ENCODE peak calls at places on chromosomes 2 and 18, in nine cellular contexts. One of them, this sample, is unnamed.
A peak's percentile ranks its signal among the peaks of the same experiment; 100 is the strongest.

GRCh38 chr2:38265461-38265860 is 111.6 kb downstream of the ATL2 start:
- DNase-seq in A549: no peak
- DNase-seq in body of pancreas: no peak
- DNase-seq in testis: no peak
- DNase-seq in right lobe of liver: no peak
- DNase-seq in IMR-90: no peak
- DNase-seq in uterus: no peak
- DNase-seq in adrenal gland: no peak
- DNase-seq in tibial nerve: no peak
- DNase-seq in this sample: no peak

GRCh38 chr2:80256396-80257167 is 48.0 kb downstream of the LRRTM1 start:
- DNase-seq in A549: peak; percentile 39
- DNase-seq in body of pancreas: no peak
- DNase-seq in testis: peak; percentile 18
- DNase-seq in right lobe of liver: no peak
- DNase-seq in IMR-90: peak; percentile 27
- DNase-seq in uterus: no peak
- DNase-seq in adrenal gland: no peak
- DNase-seq in tibial nerve: no peak
- DNase-seq in this sample: no peak

GRCh38 chr2:44168684-44169154 is at the start of gene PPM1B:
- DNase-seq in A549: no peak
- DNase-seq in body of pancreas: no peak
- DNase-seq in testis: peak; percentile 100
- DNase-seq in right lobe of liver: peak; percentile 100
- DNase-seq in IMR-90: no peak
- DNase-seq in uterus: no peak
- DNase-seq in adrenal gland: peak; percentile 100
- DNase-seq in tibial nerve: no peak
- DNase-seq in this sample: peak; percentile 100

GRCh38 chr2:106566050-106566449 is 78.9 kb downstream of the CD8B2 start:
- DNase-seq in A549: no peak
- DNase-seq in body of pancreas: peak; percentile 20
- DNase-seq in testis: no peak
- DNase-seq in right lobe of liver: peak; percentile 52
- DNase-seq in IMR-90: peak; percentile 6
- DNase-seq in uterus: peak; percentile 46
- DNase-seq in adrenal gland: no peak
- DNase-seq in tibial nerve: no peak
- DNase-seq in this sample: peak; percentile 60

GRCh38 chr18:51537487-51537886 is 340.0 kb upstream of the MEX3C start:
- DNase-seq in A549: peak; percentile 40
- DNase-seq in body of pancreas: peak; percentile 76
- DNase-seq in testis: peak; percentile 68
- DNase-seq in right lobe of liver: no peak
- DNase-seq in IMR-90: no peak
- DNase-seq in uterus: no peak
- DNase-seq in adrenal gland: peak; percentile 24
- DNase-seq in tibial nerve: no peak
- DNase-seq in this sample: no peak

GRCh38 chr2:188870289-188870688 is 103.9 kb upstream of the COL3A1 start:
- DNase-seq in A549: no peak
- DNase-seq in body of pancreas: no peak
- DNase-seq in testis: no peak
- DNase-seq in right lobe of liver: no peak
- DNase-seq in IMR-90: peak; percentile 97
- DNase-seq in uterus: no peak
- DNase-seq in adrenal gland: no peak
- DNase-seq in tibial nerve: no peak
- DNase-seq in this sample: no peak

GRCh38 chr2:119739580-119740255 is 20.0 kb upstream of the PTPN4 start:
- DNase-seq in A549: no peak
- DNase-seq in body of pancreas: no peak
- DNase-seq in testis: no peak
- DNase-seq in right lobe of liver: no peak
- DNase-seq in IMR-90: no peak
- DNase-seq in uterus: no peak
- DNase-seq in adrenal gland: no peak
- DNase-seq in tibial nerve: no peak
- DNase-seq in this sample: no peak

GRCh38 chr18:35470440-35470839 is 27.3 kb downstream of the INO80C start:
- DNase-seq in A549: no peak
- DNase-seq in body of pancreas: no peak
- DNase-seq in testis: no peak
- DNase-seq in right lobe of liver: peak; percentile 53
- DNase-seq in IMR-90: no peak
- DNase-seq in uterus: no peak
- DNase-seq in adrenal gland: no peak
- DNase-seq in tibial nerve: no peak
- DNase-seq in this sample: no peak

GRCh38 chr2:239116456-239117246 is 268.8 kb downstream of the TWIST2 start:
- DNase-seq in A549: no peak
- DNase-seq in body of pancreas: no peak
- DNase-seq in testis: no peak
- DNase-seq in right lobe of liver: no peak
- DNase-seq in IMR-90: peak; percentile 25
- DNase-seq in uterus: no peak
- DNase-seq in adrenal gland: no peak
- DNase-seq in tibial nerve: no peak
- DNase-seq in this sample: no peak

GRCh38 chr2:1544478-1545069 is 131.3 kb downstream of the TPO start:
- DNase-seq in A549: no peak
- DNase-seq in body of pancreas: no peak
- DNase-seq in testis: peak; percentile 35
- DNase-seq in right lobe of liver: no peak
- DNase-seq in IMR-90: peak; percentile 61
- DNase-seq in uterus: no peak
- DNase-seq in adrenal gland: peak; percentile 42
- DNase-seq in tibial nerve: no peak
- DNase-seq in this sample: no peak

GRCh38 chr2:201220102-201220570 is 37.2 kb downstream of the CASP10 start:
- DNase-seq in A549: no peak
- DNase-seq in body of pancreas: peak; percentile 51
- DNase-seq in testis: peak; percentile 45
- DNase-seq in right lobe of liver: no peak
- DNase-seq in IMR-90: no peak
- DNase-seq in uterus: peak; percentile 33
- DNase-seq in adrenal gland: peak; percentile 72
- DNase-seq in tibial nerve: no peak
- DNase-seq in this sample: no peak

GRCh38 chr2:171150694-171151285 is 9.9 kb downstream of the TLK1 start:
- DNase-seq in A549: no peak
- DNase-seq in body of pancreas: no peak
- DNase-seq in testis: no peak
- DNase-seq in right lobe of liver: no peak
- DNase-seq in IMR-90: no peak
- DNase-seq in uterus: no peak
- DNase-seq in adrenal gland: no peak
- DNase-seq in tibial nerve: no peak
- DNase-seq in this sample: no peak

GRCh38 chr18:10365021-10365420 is 89.4 kb upstream of the APCDD1 start:
- DNase-seq in A549: no peak
- DNase-seq in body of pancreas: no peak
- DNase-seq in testis: no peak
- DNase-seq in right lobe of liver: no peak
- DNase-seq in IMR-90: no peak
- DNase-seq in uterus: no peak
- DNase-seq in adrenal gland: no peak
- DNase-seq in tibial nerve: no peak
- DNase-seq in this sample: no peak

GRCh38 chr2:176647325-176648155 is 378.3 kb downstream of the MTX2 start:
- DNase-seq in A549: no peak
- DNase-seq in body of pancreas: no peak
- DNase-seq in testis: no peak
- DNase-seq in right lobe of liver: no peak
- DNase-seq in IMR-90: no peak
- DNase-seq in uterus: no peak
- DNase-seq in adrenal gland: no peak
- DNase-seq in tibial nerve: no peak
- DNase-seq in this sample: no peak

GRCh38 chr2:178152033-178152432 is 39.8 kb downstream of the RBM45 start:
- DNase-seq in A549: peak; percentile 9
- DNase-seq in body of pancreas: peak; percentile 34
- DNase-seq in testis: no peak
- DNase-seq in right lobe of liver: no peak
- DNase-seq in IMR-90: peak; percentile 25
- DNase-seq in uterus: no peak
- DNase-seq in adrenal gland: no peak
- DNase-seq in tibial nerve: no peak
- DNase-seq in this sample: no peak

GRCh38 chr2:202344178-202344577 is 31.9 kb upstream of the BMPR2 start:
- DNase-seq in A549: no peak
- DNase-seq in body of pancreas: no peak
- DNase-seq in testis: no peak
- DNase-seq in right lobe of liver: no peak
- DNase-seq in IMR-90: peak; percentile 45
- DNase-seq in uterus: no peak
- DNase-seq in adrenal gland: no peak
- DNase-seq in tibial nerve: no peak
- DNase-seq in this sample: no peak

GRCh38 chr18:9101730-9102390 is 639 bp upstream of the NDUFV2 start:
- DNase-seq in A549: peak; percentile 81
- DNase-seq in body of pancreas: peak; percentile 58
- DNase-seq in testis: no peak
- DNase-seq in right lobe of liver: no peak
- DNase-seq in IMR-90: peak; percentile 86
- DNase-seq in uterus: peak; percentile 24
- DNase-seq in adrenal gland: no peak
- DNase-seq in tibial nerve: no peak
- DNase-seq in this sample: no peak

GRCh38 chr2:119596638-119597037 is 52.4 kb downstream of the CFAP221 start:
- DNase-seq in A549: no peak
- DNase-seq in body of pancreas: no peak
- DNase-seq in testis: no peak
- DNase-seq in right lobe of liver: no peak
- DNase-seq in IMR-90: no peak
- DNase-seq in uterus: no peak
- DNase-seq in adrenal gland: no peak
- DNase-seq in tibial nerve: no peak
- DNase-seq in this sample: no peak

GRCh38 chr2:24021122-24021998 is 11.5 kb downstream of the MFSD2B start:
- DNase-seq in A549: peak; percentile 57
- DNase-seq in body of pancreas: peak; percentile 10
- DNase-seq in testis: peak; percentile 14
- DNase-seq in right lobe of liver: no peak
- DNase-seq in IMR-90: no peak
- DNase-seq in uterus: no peak
- DNase-seq in adrenal gland: peak; percentile 8
- DNase-seq in tibial nerve: no peak
- DNase-seq in this sample: no peak

GRCh38 chr2:239369631-239370161 is 31.1 kb downstream of the HDAC4 start:
- DNase-seq in A549: no peak
- DNase-seq in body of pancreas: peak; percentile 56
- DNase-seq in testis: no peak
- DNase-seq in right lobe of liver: peak; percentile 32
- DNase-seq in IMR-90: no peak
- DNase-seq in uterus: no peak
- DNase-seq in adrenal gland: peak; percentile 50
- DNase-seq in tibial nerve: peak; percentile 13
- DNase-seq in this sample: peak; percentile 44

GRCh38 chr2:230902180-230902899 is 22.7 kb downstream of the GPR55 start:
- DNase-seq in A549: peak; percentile 75
- DNase-seq in body of pancreas: peak; percentile 14
- DNase-seq in testis: peak; percentile 67
- DNase-seq in right lobe of liver: no peak
- DNase-seq in IMR-90: peak; percentile 76
- DNase-seq in uterus: no peak
- DNase-seq in adrenal gland: peak; percentile 42
- DNase-seq in tibial nerve: no peak
- DNase-seq in this sample: peak; percentile 52

GRCh38 chr2:176614049-176614448 is 344.8 kb downstream of the MTX2 start:
- DNase-seq in A549: no peak
- DNase-seq in body of pancreas: no peak
- DNase-seq in testis: no peak
- DNase-seq in right lobe of liver: no peak
- DNase-seq in IMR-90: no peak
- DNase-seq in uterus: no peak
- DNase-seq in adrenal gland: no peak
- DNase-seq in tibial nerve: no peak
- DNase-seq in this sample: no peak

GRCh38 chr2:241933175-241933911 is 63.8 kb downstream of the RTP5 start:
- DNase-seq in A549: no peak
- DNase-seq in body of pancreas: peak; percentile 55
- DNase-seq in testis: peak; percentile 58
- DNase-seq in right lobe of liver: no peak
- DNase-seq in IMR-90: no peak
- DNase-seq in uterus: peak; percentile 76
- DNase-seq in adrenal gland: no peak
- DNase-seq in tibial nerve: no peak
- DNase-seq in this sample: no peak

GRCh38 chr2:85433511-85434089 is 15.1 kb downstream of the SH2D6 start:
- DNase-seq in A549: peak; percentile 55
- DNase-seq in body of pancreas: peak; percentile 82
- DNase-seq in testis: peak; percentile 90
- DNase-seq in right lobe of liver: no peak
- DNase-seq in IMR-90: peak; percentile 96
- DNase-seq in uterus: peak; percentile 81
- DNase-seq in adrenal gland: peak; percentile 70
- DNase-seq in tibial nerve: peak; percentile 81
- DNase-seq in this sample: peak; percentile 82
- TF ChIP-seq POLR2A in A549: no peak
- TF ChIP-seq POLR2A in body of pancreas: no peak
- TF ChIP-seq POLR2A in testis: no peak
- TF ChIP-seq POLR2A in right lobe of liver: no peak
- TF ChIP-seq POLR2A in IMR-90: peak; percentile 27
- TF ChIP-seq POLR2A in uterus: no peak
- TF ChIP-seq POLR2A in adrenal gland: peak; percentile 25
- TF ChIP-seq POLR2A in tibial nerve: peak; percentile 34
- TF ChIP-seq POLR2A in this sample: no peak

GRCh38 chr18:29436459-29436858 is 1259.5 kb upstream of the CDH2 start:
- DNase-seq in A549: no peak
- DNase-seq in body of pancreas: no peak
- DNase-seq in testis: no peak
- DNase-seq in right lobe of liver: no peak
- DNase-seq in IMR-90: no peak
- DNase-seq in uterus: no peak
- DNase-seq in adrenal gland: no peak
- DNase-seq in tibial nerve: no peak
- DNase-seq in this sample: no peak
- H3K4me1 ChIP-seq in A549: no peaks in the 10 kb centered on the region
- H3K4me1 ChIP-seq in body of pancreas: no peaks in the 10 kb centered on the region
- H3K4me1 ChIP-seq in testis: no peaks in the 10 kb centered on the region
- H3K4me1 ChIP-seq in right lobe of liver: no peaks in the 10 kb centered on the region
- H3K4me1 ChIP-seq in IMR-90: no peaks in the 10 kb centered on the region
- H3K4me1 ChIP-seq in uterus: no peaks in the 10 kb centered on the region
- H3K4me1 ChIP-seq in adrenal gland: no peaks in the 10 kb centered on the region
- H3K4me1 ChIP-seq in tibial nerve: no peaks in the 10 kb centered on the region
- H3K4me1 ChIP-seq in this sample: no peaks in the 10 kb centered on the region

GRCh38 chr2:10812362-10813084 is at the start of gene PDIA6:
- DNase-seq in A549: peak; percentile 97
- DNase-seq in body of pancreas: peak; percentile 98
- DNase-seq in testis: peak; percentile 98
- DNase-seq in right lobe of liver: peak; percentile 97
- DNase-seq in IMR-90: peak; percentile 95
- DNase-seq in uterus: peak; percentile 97
- DNase-seq in adrenal gland: peak; percentile 99
- DNase-seq in tibial nerve: peak; percentile 97
- DNase-seq in this sample: peak; percentile 98
- TF ChIP-seq POLR2A in A549: peak; percentile 76
- TF ChIP-seq POLR2A in body of pancreas: peak; percentile 70
- TF ChIP-seq POLR2A in testis: peak; percentile 75
- TF ChIP-seq POLR2A in right lobe of liver: peak; percentile 95
- TF ChIP-seq POLR2A in IMR-90: peak; percentile 70
- TF ChIP-seq POLR2A in uterus: peak; percentile 85
- TF ChIP-seq POLR2A in adrenal gland: peak; percentile 88
- TF ChIP-seq POLR2A in tibial nerve: peak; percentile 87
- TF ChIP-seq POLR2A in this sample: no peak

GRCh38 chr18:69789794-69790193 is 157.9 kb downstream of the CD226 start:
- DNase-seq in A549: no peak
- DNase-seq in body of pancreas: no peak
- DNase-seq in testis: no peak
- DNase-seq in right lobe of liver: no peak
- DNase-seq in IMR-90: no peak
- DNase-seq in uterus: no peak
- DNase-seq in adrenal gland: no peak
- DNase-seq in tibial nerve: no peak
- DNase-seq in this sample: no peak
- H3K4me1 ChIP-seq in A549: peaks cover 8% of the 10 kb centered on the region
- H3K4me1 ChIP-seq in body of pancreas: no peaks in the 10 kb centered on the region
- H3K4me1 ChIP-seq in testis: no peaks in the 10 kb centered on the region
- H3K4me1 ChIP-seq in right lobe of liver: no peaks in the 10 kb centered on the region
- H3K4me1 ChIP-seq in IMR-90: peaks cover 7% of the 10 kb centered on the region
- H3K4me1 ChIP-seq in uterus: no peaks in the 10 kb centered on the region
- H3K4me1 ChIP-seq in adrenal gland: no peaks in the 10 kb centered on the region
- H3K4me1 ChIP-seq in tibial nerve: no peaks in the 10 kb centered on the region
- H3K4me1 ChIP-seq in this sample: no peaks in the 10 kb centered on the region

This sample was measured in heart left ventricle.